ENCODE peak calls at places on chromosome 9, in eight cellular contexts. T is NB4, S is anterior cingulate cortex, B is NCI-H69, Z is HCEC 1CT, J is uterus, F is HFFc6, X is NCI-H774. V is an unnamed sample.

GRCh38 chr9:114902773-114903589 is 27.4 kb downstream of the TNFSF8 start:
- DNase-seq in T (no peak), S (no peak), B (no peak), Z (no peak), J (no peak), F (peak; percentile 33), X (no peak), V (no peak)

GRCh38 chr9:129006328-129007034 is 21.6 kb downstream of the SH3GLB2 start:
- DNase-seq in T (peak; percentile 80), S (peak; percentile 71), B (peak; percentile 83), Z (peak; percentile 75), J (peak; percentile 61), F (peak; percentile 66), X (peak; percentile 26), V (peak; percentile 87)

GRCh38 chr9:89548210-89548609 is 50.3 kb upstream of the SEMA4D start:
- DNase-seq in T (no peak), S (no peak), B (no peak), Z (no peak), J (no peak), F (no peak), X (no peak), V (no peak)

GRCh38 chr9:128684325-128685021 is 4.5 kb upstream of the SET start:
- DNase-seq in T (peak; percentile 86), S (peak; percentile 47), B (peak; percentile 93), Z (peak; percentile 88), J (peak; percentile 74), F (peak; percentile 79), X (peak; percentile 78), V (peak; percentile 29)

GRCh38 chr9:96450613-96451544 is 910 bp downstream of the HABP4 start:
- DNase-seq in T (peak; percentile 24), S (no peak), B (peak; percentile 74), Z (peak; percentile 9), J (no peak), F (no peak), X (no peak), V (no peak)

GRCh38 chr9:37540634-37541033 is 35.5 kb downstream of the FBXO10 start:
- DNase-seq in T (no peak), S (peak; percentile 6), B (peak; percentile 31), Z (no peak), J (no peak), F (no peak), X (no peak), V (peak; percentile 9)

GRCh38 chr9:88751781-88752180 is 216.8 kb downstream of the NXNL2 start:
- DNase-seq in T (no peak), S (no peak), B (no peak), Z (no peak), J (no peak), F (no peak), X (no peak), V (no peak)

GRCh38 chr9:136690104-136690840 is 3.0 kb upstream of the AGPAT2 start:
- DNase-seq in T (no peak), S (no peak), B (peak; percentile 45), Z (no peak), J (no peak), F (no peak), X (no peak), V (no peak)

GRCh38 chr9:126411225-126411947 is 84.8 kb downstream of the MVB12B start:
- DNase-seq in T (no peak), S (no peak), B (no peak), Z (no peak), J (no peak), F (no peak), X (peak; percentile 57), V (no peak)

GRCh38 chr9:14887149-14887548 is 23.1 kb downstream of the FREM1 start:
- DNase-seq in T (no peak), S (no peak), B (peak; percentile 60), Z (no peak), J (no peak), F (no peak), X (no peak), V (no peak)

GRCh38 chr9:37761511-37761910 is 7.9 kb downstream of the TRMT10B start:
- DNase-seq in T (no peak), S (no peak), B (no peak), Z (peak; percentile 77), J (no peak), F (peak; percentile 81), X (no peak), V (no peak)